ENCODE peak calls at places on chromosome 18, in seven cellular contexts. O is Caco-2; H is CD8-positive, alpha-beta T cell; V is Calu3; W is mammary epithelial cell; X is uterus; G is fibroblast of lung. Z is an unnamed sample.

GRCh38 chr18:58174285-58174684 is 130.3 kb downstream of the NEDD4L start:
- DNase-seq in O (no peak), H (no peak), V (no peak), W (no peak), X (no peak), G (no peak), Z (no peak)

GRCh38 chr18:9249254-9249653 is 85.3 kb upstream of the TWSG1 start:
- DNase-seq in O (no peak), H (no peak), V (no peak), W (no peak), X (no peak), G (no peak), Z (no peak)

GRCh38 chr18:11183621-11184020 is 34.3 kb upstream of the PIEZO2 start:
- DNase-seq in O (no peak), H (no peak), V (no peak), W (no peak), X (no peak), G (no peak), Z (no peak)

GRCh38 chr18:78891185-78891762 is 88.3 kb upstream of the SALL3 start:
- DNase-seq in O (no peak), H (no peak), V (no peak), W (no peak), X (no peak), G (no peak), Z (no peak)

GRCh38 chr18:11391636-11392035 is 217.8 kb upstream of the SLC35G4 start:
- DNase-seq in O (no peak), H (no peak), V (no peak), W (no peak), X (no peak), G (no peak), Z (no peak)

GRCh38 chr18:25289040-25289631 is 62.8 kb downstream of the ZNF521 start:
- DNase-seq in O (no peak), H (no peak), V (no peak), W (peak; percentile 64), X (peak; percentile 44), G (peak; percentile 97), Z (peak; percentile 90)

GRCh38 chr18:11747731-11748130 is 58.7 kb downstream of the GNAL start:
- DNase-seq in O (no peak), H (no peak), V (no peak), W (no peak), X (no peak), G (no peak), Z (no peak)

GRCh38 chr18:48545690-48546365 is 7.0 kb downstream of the CTIF start:
- DNase-seq in O (no peak), H (no peak), V (no peak), W (peak; percentile 79), X (peak; percentile 42), G (peak; percentile 73), Z (no peak)

GRCh38 chr18:38481576-38481975 is 916.0 kb upstream of the CELF4 start:
- DNase-seq in O (no peak), H (no peak), V (no peak), W (no peak), X (no peak), G (no peak), Z (no peak)

GRCh38 chr18:22342625-22343024 is 75.1 kb downstream of the CTAGE1 start:
- DNase-seq in O (no peak), H (no peak), V (peak; percentile 71), W (peak; percentile 93), X (peak; percentile 60), G (peak; percentile 65), Z (no peak)

GRCh38 chr18:74596959-74597661 is 560 bp upstream of the ZNF407 start:
- DNase-seq in O (no peak), H (peak; percentile 85), V (peak; percentile 66), W (no peak), X (peak; percentile 59), G (peak; percentile 80), Z (peak; percentile 42)

GRCh38 chr18:35515460-35516130 is 17.8 kb upstream of the INO80C start:
- DNase-seq in O (no peak), H (no peak), V (no peak), W (no peak), X (no peak), G (no peak), Z (no peak)

GRCh38 chr18:6401687-6402086 is 13.0 kb downstream of the L3MBTL4 start:
- DNase-seq in O (no peak), H (no peak), V (no peak), W (no peak), X (no peak), G (no peak), Z (no peak)
- TF ChIP-seq CTCF in O (no peak), H (no peak), V (no peak), W (no peak), X (no peak), G (no peak), Z (no peak)

GRCh38 chr18:70452501-70452900 is 163.7 kb downstream of the SOCS6 start:
- DNase-seq in O (no peak), H (no peak), V (no peak), W (no peak), X (no peak), G (no peak), Z (no peak)

GRCh38 chr18:70453058-70453775 is 164.4 kb downstream of the SOCS6 start:
- DNase-seq in O (no peak), H (no peak), V (no peak), W (no peak), X (no peak), G (peak; percentile 63), Z (no peak)

GRCh38 chr18:70448588-70448987 is 159.7 kb downstream of the SOCS6 start:
- DNase-seq in O (no peak), H (no peak), V (no peak), W (no peak), X (no peak), G (no peak), Z (no peak)

GRCh38 chr18:70454705-70455322 is 166.0 kb downstream of the SOCS6 start:
- DNase-seq in O (no peak), H (no peak), V (peak; percentile 62), W (peak; percentile 40), X (no peak), G (peak; percentile 81), Z (peak; percentile 24)

GRCh38 chr18:70450658-70451253 is 161.9 kb downstream of the SOCS6 start:
- DNase-seq in O (no peak), H (no peak), V (no peak), W (no peak), X (no peak), G (peak; percentile 50), Z (peak; percentile 4)
- TF ChIP-seq CTCF in O (no peak), H (no peak), V (peak; percentile 46), W (peak; percentile 59), X (no peak), G (peak; percentile 39), Z (peak; percentile 45)

DNA sequence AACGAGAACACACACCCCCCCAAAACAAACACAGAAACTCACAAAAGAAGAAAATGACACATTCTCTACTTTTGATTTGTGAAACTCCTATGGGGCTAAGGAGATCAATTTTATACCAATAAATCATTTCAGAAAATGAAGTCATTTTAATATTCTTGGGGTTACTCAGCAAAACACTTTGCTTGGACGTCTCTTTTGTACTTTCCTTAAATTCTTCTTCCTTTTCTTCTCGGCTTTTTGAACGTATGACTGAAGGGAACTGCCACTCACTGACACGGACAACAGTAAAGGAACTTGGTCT is 205.2 kb downstream of the TGIF1 start:
- DNase-seq in O (no peak), H (no peak), V (no peak), W (no peak), X (no peak), G (no peak), Z (no peak)
- TF ChIP-seq CTCF in O (no peak), H (no peak), V (no peak), W (no peak), X (no peak), G (no peak), Z (no peak)

GRCh38 chr18:67875057-67875456 is 358.5 kb upstream of the DSEL start:
- DNase-seq in O (no peak), H (no peak), V (no peak), W (no peak), X (no peak), G (no peak), Z (no peak)
- TF ChIP-seq CTCF in O (no peak), H (no peak), V (no peak), W (no peak), X (no peak), G (no peak), Z (no peak)

GRCh38 chr18:27666070-27666469 is 481.0 kb upstream of the CHST9 start:
- DNase-seq in O (no peak), H (no peak), V (no peak), W (no peak), X (no peak), G (no peak), Z (no peak)

GRCh38 chr18:27662537-27662936 is 477.4 kb upstream of the CHST9 start:
- DNase-seq in O (no peak), H (no peak), V (no peak), W (no peak), X (no peak), G (no peak), Z (no peak)

GRCh38 chr18:27665264-27665799 is 480.2 kb upstream of the CHST9 start:
- DNase-seq in O (no peak), H (no peak), V (no peak), W (no peak), X (no peak), G (no peak), Z (no peak)

GRCh38 chr18:27667064-27667463 is 482.0 kb upstream of the CHST9 start:
- DNase-seq in O (no peak), H (no peak), V (no peak), W (no peak), X (no peak), G (no peak), Z (no peak)

GRCh38 chr18:27668126-27668525 is 483.0 kb upstream of the CHST9 start:
- DNase-seq in O (no peak), H (no peak), V (no peak), W (no peak), X (no peak), G (no peak), Z (no peak)
- TF ChIP-seq CTCF in O (no peak), H (no peak), V (no peak), W (no peak), X (no peak), G (no peak), Z (no peak)

GRCh38 chr18:13216732-13217465 is 1.7 kb upstream of the LDLRAD4 start:
- DNase-seq in O (no peak), H (peak; percentile 75), V (peak; percentile 23), W (no peak), X (peak; percentile 61), G (no peak), Z (no peak)
- TF ChIP-seq CTCF in O (no peak), H (no peak), V (no peak), W (no peak), X (peak; percentile 53), G (no peak), Z (no peak)

DNA sequence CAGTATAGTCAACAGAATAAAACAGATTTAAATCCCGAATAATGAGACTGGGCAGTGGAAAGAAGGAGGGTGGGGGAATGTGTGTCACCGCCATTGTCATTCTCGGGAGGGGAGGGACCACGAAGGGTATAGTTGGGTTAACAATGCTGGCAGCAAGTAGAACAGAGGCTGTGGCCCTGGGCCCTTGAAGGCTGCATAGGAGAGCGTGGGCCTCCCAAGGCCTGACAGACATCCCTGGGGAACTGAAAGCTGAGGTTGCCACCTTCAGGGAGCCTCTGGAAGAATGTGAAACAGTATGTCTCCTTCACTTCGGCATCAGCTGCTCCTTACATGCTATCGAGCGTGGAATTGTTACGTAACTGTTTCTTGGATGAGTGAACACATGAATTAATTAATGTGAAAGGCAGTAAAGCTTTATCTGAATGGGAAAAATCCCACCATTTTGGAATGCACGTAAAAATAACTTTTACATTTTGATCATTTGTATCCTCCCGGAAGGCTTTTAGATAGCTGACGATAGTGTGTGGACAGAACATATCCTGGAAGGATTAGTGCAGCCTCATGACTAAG is 92.8 kb upstream of the TTC39C start:
- DNase-seq in O (no peak), H (no peak), V (no peak), W (no peak), X (no peak), G (no peak), Z (no peak)
- TF ChIP-seq CTCF in O (no peak), H (no peak), V (no peak), W (no peak), X (no peak), G (no peak), Z (no peak)